ENCODE peak calls at places on chromosome 4, in nine cellular contexts. One of them, this sample, is unnamed.

GRCh38 chr4:80446248-80446647 is 110.7 kb downstream of the CFAP299 start:
- DNase-seq in DND-41: no peak
- DNase-seq in fibroblast of lung: no peak
- DNase-seq in CD4-positive, CD25-positive, alpha-beta regulatory T cell: no peak
- DNase-seq in CD8-positive, alpha-beta memory T cell: no peak
- DNase-seq in HepG2: no peak
- DNase-seq in NT2/D1: no peak
- DNase-seq in upper lobe of right lung: no peak
- DNase-seq in naive thymus-derived CD4-positive, alpha-beta T cell: no peak
- DNase-seq in this sample: no peak

GRCh38 chr4:155675709-155676429 is 9.2 kb downstream of the GUCY1A1 start:
- DNase-seq in DND-41: no peak
- DNase-seq in fibroblast of lung: no peak
- DNase-seq in CD4-positive, CD25-positive, alpha-beta regulatory T cell: no peak
- DNase-seq in CD8-positive, alpha-beta memory T cell: no peak
- DNase-seq in HepG2: no peak
- DNase-seq in NT2/D1: no peak
- DNase-seq in upper lobe of right lung: no peak
- DNase-seq in naive thymus-derived CD4-positive, alpha-beta T cell: no peak
- DNase-seq in this sample: no peak

GRCh38 chr4:37836838-37837413 is 10.4 kb downstream of the PGM2 start:
- DNase-seq in DND-41: no peak
- DNase-seq in fibroblast of lung: no peak
- DNase-seq in CD4-positive, CD25-positive, alpha-beta regulatory T cell: no peak
- DNase-seq in CD8-positive, alpha-beta memory T cell: no peak
- DNase-seq in HepG2: no peak
- DNase-seq in NT2/D1: no peak
- DNase-seq in upper lobe of right lung: no peak
- DNase-seq in naive thymus-derived CD4-positive, alpha-beta T cell: no peak
- DNase-seq in this sample: no peak

GRCh38 chr4:42618018-42618417 is 38.9 kb downstream of the ATP8A1 start:
- DNase-seq in DND-41: no peak
- DNase-seq in fibroblast of lung: no peak
- DNase-seq in CD4-positive, CD25-positive, alpha-beta regulatory T cell: no peak
- DNase-seq in CD8-positive, alpha-beta memory T cell: no peak
- DNase-seq in HepG2: no peak
- DNase-seq in NT2/D1: no peak
- DNase-seq in upper lobe of right lung: no peak
- DNase-seq in naive thymus-derived CD4-positive, alpha-beta T cell: no peak
- DNase-seq in this sample: no peak

GRCh38 chr4:25788839-25789238 is 73.9 kb downstream of the SEL1L3 start:
- DNase-seq in DND-41: no peak
- DNase-seq in fibroblast of lung: no peak
- DNase-seq in CD4-positive, CD25-positive, alpha-beta regulatory T cell: no peak
- DNase-seq in CD8-positive, alpha-beta memory T cell: no peak
- DNase-seq in HepG2: no peak
- DNase-seq in NT2/D1: no peak
- DNase-seq in upper lobe of right lung: no peak
- DNase-seq in naive thymus-derived CD4-positive, alpha-beta T cell: no peak
- DNase-seq in this sample: no peak

GRCh38 chr4:6986067-6986780 is 56.9 kb upstream of the TADA2B start:
- DNase-seq in DND-41: no peak
- DNase-seq in fibroblast of lung: peak; percentile 83
- DNase-seq in CD4-positive, CD25-positive, alpha-beta regulatory T cell: no peak
- DNase-seq in CD8-positive, alpha-beta memory T cell: no peak
- DNase-seq in HepG2: no peak
- DNase-seq in NT2/D1: no peak
- DNase-seq in upper lobe of right lung: no peak
- DNase-seq in naive thymus-derived CD4-positive, alpha-beta T cell: no peak
- DNase-seq in this sample: peak; percentile 57

GRCh38 chr4:7192252-7193039 is at the start of gene SORCS2:
- DNase-seq in DND-41: no peak
- DNase-seq in fibroblast of lung: peak; percentile 53
- DNase-seq in CD4-positive, CD25-positive, alpha-beta regulatory T cell: no peak
- DNase-seq in CD8-positive, alpha-beta memory T cell: peak; percentile 19
- DNase-seq in HepG2: peak; percentile 12
- DNase-seq in NT2/D1: peak; percentile 48
- DNase-seq in upper lobe of right lung: peak; percentile 83
- DNase-seq in naive thymus-derived CD4-positive, alpha-beta T cell: peak; percentile 40
- DNase-seq in this sample: peak; percentile 74

GRCh38 chr4:76233967-76234678 is 17.4 kb upstream of the FAM47E start:
- DNase-seq in DND-41: no peak
- DNase-seq in fibroblast of lung: no peak
- DNase-seq in CD4-positive, CD25-positive, alpha-beta regulatory T cell: no peak
- DNase-seq in CD8-positive, alpha-beta memory T cell: no peak
- DNase-seq in HepG2: no peak
- DNase-seq in NT2/D1: no peak
- DNase-seq in upper lobe of right lung: peak; percentile 79
- DNase-seq in naive thymus-derived CD4-positive, alpha-beta T cell: no peak
- DNase-seq in this sample: no peak

GRCh38 chr4:86334020-86334750 is 25.7 kb downstream of the MAPK10 start:
- DNase-seq in DND-41: no peak
- DNase-seq in fibroblast of lung: no peak
- DNase-seq in CD4-positive, CD25-positive, alpha-beta regulatory T cell: no peak
- DNase-seq in CD8-positive, alpha-beta memory T cell: no peak
- DNase-seq in HepG2: no peak
- DNase-seq in NT2/D1: no peak
- DNase-seq in upper lobe of right lung: no peak
- DNase-seq in naive thymus-derived CD4-positive, alpha-beta T cell: no peak
- DNase-seq in this sample: no peak

GRCh38 chr4:92184566-92184965 is 119.2 kb upstream of the GRID2 start:
- DNase-seq in DND-41: no peak
- DNase-seq in fibroblast of lung: peak; percentile 22
- DNase-seq in CD4-positive, CD25-positive, alpha-beta regulatory T cell: no peak
- DNase-seq in CD8-positive, alpha-beta memory T cell: no peak
- DNase-seq in HepG2: no peak
- DNase-seq in NT2/D1: no peak
- DNase-seq in upper lobe of right lung: no peak
- DNase-seq in naive thymus-derived CD4-positive, alpha-beta T cell: no peak
- DNase-seq in this sample: no peak

GRCh38 chr4:3009422-3009821 is 46.1 kb downstream of the GRK4 start:
- DNase-seq in DND-41: no peak
- DNase-seq in fibroblast of lung: peak; percentile 15
- DNase-seq in CD4-positive, CD25-positive, alpha-beta regulatory T cell: no peak
- DNase-seq in CD8-positive, alpha-beta memory T cell: no peak
- DNase-seq in HepG2: peak; percentile 84
- DNase-seq in NT2/D1: peak; percentile 18
- DNase-seq in upper lobe of right lung: no peak
- DNase-seq in naive thymus-derived CD4-positive, alpha-beta T cell: no peak
- DNase-seq in this sample: peak; percentile 38

GRCh38 chr4:151169223-151169622 is 69.8 kb downstream of the RPS3A start:
- DNase-seq in DND-41: no peak
- DNase-seq in fibroblast of lung: peak; percentile 98
- DNase-seq in CD4-positive, CD25-positive, alpha-beta regulatory T cell: no peak
- DNase-seq in CD8-positive, alpha-beta memory T cell: no peak
- DNase-seq in HepG2: no peak
- DNase-seq in NT2/D1: no peak
- DNase-seq in upper lobe of right lung: no peak
- DNase-seq in naive thymus-derived CD4-positive, alpha-beta T cell: no peak
- DNase-seq in this sample: no peak

GRCh38 chr4:187972135-187972534 is 23.4 kb upstream of the ZFP42 start:
- DNase-seq in DND-41: no peak
- DNase-seq in fibroblast of lung: no peak
- DNase-seq in CD4-positive, CD25-positive, alpha-beta regulatory T cell: no peak
- DNase-seq in CD8-positive, alpha-beta memory T cell: no peak
- DNase-seq in HepG2: no peak
- DNase-seq in NT2/D1: no peak
- DNase-seq in upper lobe of right lung: no peak
- DNase-seq in naive thymus-derived CD4-positive, alpha-beta T cell: no peak
- DNase-seq in this sample: no peak

GRCh38 chr4:8192748-8193738 is 6.0 kb upstream of the SH3TC1 start:
- DNase-seq in DND-41: peak; percentile 32
- DNase-seq in fibroblast of lung: peak; percentile 53
- DNase-seq in CD4-positive, CD25-positive, alpha-beta regulatory T cell: no peak
- DNase-seq in CD8-positive, alpha-beta memory T cell: peak; percentile 34
- DNase-seq in HepG2: peak; percentile 73
- DNase-seq in NT2/D1: no peak
- DNase-seq in upper lobe of right lung: no peak
- DNase-seq in naive thymus-derived CD4-positive, alpha-beta T cell: peak; percentile 34
- DNase-seq in this sample: peak; percentile 43

GRCh38 chr4:18128241-18128640 is 106.7 kb upstream of the LCORL start:
- DNase-seq in DND-41: no peak
- DNase-seq in fibroblast of lung: no peak
- DNase-seq in CD4-positive, CD25-positive, alpha-beta regulatory T cell: no peak
- DNase-seq in CD8-positive, alpha-beta memory T cell: no peak
- DNase-seq in HepG2: no peak
- DNase-seq in NT2/D1: no peak
- DNase-seq in upper lobe of right lung: no peak
- DNase-seq in naive thymus-derived CD4-positive, alpha-beta T cell: no peak
- DNase-seq in this sample: no peak

GRCh38 chr4:93710101-93710846 is 118.3 kb upstream of the ATOH1 start:
- DNase-seq in DND-41: no peak
- DNase-seq in fibroblast of lung: no peak
- DNase-seq in CD4-positive, CD25-positive, alpha-beta regulatory T cell: no peak
- DNase-seq in CD8-positive, alpha-beta memory T cell: no peak
- DNase-seq in HepG2: peak; percentile 20
- DNase-seq in NT2/D1: peak; percentile 18
- DNase-seq in upper lobe of right lung: no peak
- DNase-seq in naive thymus-derived CD4-positive, alpha-beta T cell: no peak
- DNase-seq in this sample: peak; percentile 14

GRCh38 chr4:43690121-43690520 is 758.5 kb downstream of the KCTD8 start:
- DNase-seq in DND-41: no peak
- DNase-seq in fibroblast of lung: peak; percentile 23
- DNase-seq in CD4-positive, CD25-positive, alpha-beta regulatory T cell: no peak
- DNase-seq in CD8-positive, alpha-beta memory T cell: no peak
- DNase-seq in HepG2: no peak
- DNase-seq in NT2/D1: no peak
- DNase-seq in upper lobe of right lung: no peak
- DNase-seq in naive thymus-derived CD4-positive, alpha-beta T cell: no peak
- DNase-seq in this sample: no peak

GRCh38 chr4:39636786-39637185 is 1.9 kb downstream of the SMIM14 start:
- DNase-seq in DND-41: peak; percentile 37
- DNase-seq in fibroblast of lung: peak; percentile 20
- DNase-seq in CD4-positive, CD25-positive, alpha-beta regulatory T cell: no peak
- DNase-seq in CD8-positive, alpha-beta memory T cell: peak; percentile 34
- DNase-seq in HepG2: no peak
- DNase-seq in NT2/D1: no peak
- DNase-seq in upper lobe of right lung: no peak
- DNase-seq in naive thymus-derived CD4-positive, alpha-beta T cell: no peak
- DNase-seq in this sample: no peak
- H3K4me3 ChIP-seq in DND-41: no peak overlapping the region
- H3K4me3 ChIP-seq in fibroblast of lung: peak overlapping the region; percentile 83
- H3K4me3 ChIP-seq in CD4-positive, CD25-positive, alpha-beta regulatory T cell: peak overlapping the region; percentile 96
- H3K4me3 ChIP-seq in CD8-positive, alpha-beta memory T cell: peak overlapping the region; percentile 86
- H3K4me3 ChIP-seq in HepG2: peak overlapping the region; percentile 87
- H3K4me3 ChIP-seq in NT2/D1: peak overlapping the region; percentile 85
- H3K4me3 ChIP-seq in upper lobe of right lung: peak overlapping the region; percentile 93
- H3K4me3 ChIP-seq in naive thymus-derived CD4-positive, alpha-beta T cell: no peak overlapping the region
- H3K4me3 ChIP-seq in this sample: peak overlapping the region; percentile 93

GRCh38 chr4:19659131-19659530 is 592.6 kb upstream of the SLIT2 start:
- DNase-seq in DND-41: no peak
- DNase-seq in fibroblast of lung: no peak
- DNase-seq in CD4-positive, CD25-positive, alpha-beta regulatory T cell: no peak
- DNase-seq in CD8-positive, alpha-beta memory T cell: no peak
- DNase-seq in HepG2: no peak
- DNase-seq in NT2/D1: no peak
- DNase-seq in upper lobe of right lung: no peak
- DNase-seq in naive thymus-derived CD4-positive, alpha-beta T cell: no peak
- DNase-seq in this sample: no peak
- H3K9me3 ChIP-seq in DND-41: no peaks in the 10 kb centered on the region
- H3K9me3 ChIP-seq in fibroblast of lung: no peaks in the 10 kb centered on the region
- H3K9me3 ChIP-seq in CD4-positive, CD25-positive, alpha-beta regulatory T cell: peaks cover 4% of the 10 kb centered on the region
- H3K9me3 ChIP-seq in CD8-positive, alpha-beta memory T cell: no peaks in the 10 kb centered on the region
- H3K9me3 ChIP-seq in HepG2: peaks cover 87% of the 10 kb centered on the region
- H3K9me3 ChIP-seq in NT2/D1: no peaks in the 10 kb centered on the region
- H3K9me3 ChIP-seq in upper lobe of right lung: no peaks in the 10 kb centered on the region
- H3K9me3 ChIP-seq in naive thymus-derived CD4-positive, alpha-beta T cell: no peaks in the 10 kb centered on the region
- H3K9me3 ChIP-seq in this sample: no peaks in the 10 kb centered on the region

DNA sequence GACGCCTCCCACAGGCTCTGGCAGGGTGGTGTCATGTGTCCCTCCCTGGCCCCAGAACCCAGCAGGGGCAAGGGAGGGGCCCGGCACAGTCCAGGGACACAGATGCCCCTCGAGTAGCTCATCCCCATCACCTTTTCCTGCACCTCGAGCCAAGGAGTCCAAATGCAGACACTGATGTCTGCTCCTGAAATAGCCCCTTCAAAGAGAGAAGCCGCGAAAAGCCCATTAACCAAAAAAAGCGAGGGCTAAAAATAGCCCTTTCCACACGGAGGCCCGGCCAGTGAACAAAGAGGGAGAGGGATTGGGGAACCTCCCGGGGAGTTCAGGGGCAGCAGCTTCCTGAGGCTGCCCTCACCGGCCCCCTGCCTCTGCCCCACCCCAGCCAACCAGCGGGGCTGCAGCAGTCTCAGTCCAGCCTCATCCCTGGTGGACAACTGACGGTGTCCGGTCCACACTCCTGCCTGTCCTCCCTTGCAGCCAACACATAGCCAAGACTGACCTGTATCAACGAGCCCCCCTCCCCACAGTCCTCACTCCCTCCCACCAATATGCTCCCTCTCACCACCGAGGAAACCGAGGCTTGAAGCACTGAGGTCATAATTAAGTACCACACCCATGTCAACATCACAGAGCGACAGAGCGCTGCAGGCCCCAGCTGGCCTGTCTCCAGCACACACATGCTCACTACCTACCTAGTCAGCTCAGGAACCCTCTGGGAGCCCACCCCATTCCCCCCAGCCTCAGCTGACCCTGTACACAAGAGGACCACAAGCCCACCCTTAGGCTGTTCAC is 23.9 kb downstream of the WDR1 start:
- DNase-seq in DND-41: no peak
- DNase-seq in fibroblast of lung: no peak
- DNase-seq in CD4-positive, CD25-positive, alpha-beta regulatory T cell: no peak
- DNase-seq in CD8-positive, alpha-beta memory T cell: no peak
- DNase-seq in HepG2: no peak
- DNase-seq in NT2/D1: no peak
- DNase-seq in upper lobe of right lung: no peak
- DNase-seq in naive thymus-derived CD4-positive, alpha-beta T cell: no peak
- DNase-seq in this sample: no peak
- H3K4me1 ChIP-seq in DND-41: no peaks in the 10 kb centered on the region
- H3K4me1 ChIP-seq in fibroblast of lung: peaks cover 43% of the 10 kb centered on the region
- H3K4me1 ChIP-seq in CD4-positive, CD25-positive, alpha-beta regulatory T cell: peaks cover 64% of the 10 kb centered on the region
- H3K4me1 ChIP-seq in CD8-positive, alpha-beta memory T cell: peaks cover 58% of the 10 kb centered on the region
- H3K4me1 ChIP-seq in HepG2: peaks cover 22% of the 10 kb centered on the region
- H3K4me1 ChIP-seq in NT2/D1: peaks cover 39% of the 10 kb centered on the region
- H3K4me1 ChIP-seq in upper lobe of right lung: peaks cover 72% of the 10 kb centered on the region
- H3K4me1 ChIP-seq in naive thymus-derived CD4-positive, alpha-beta T cell: peaks cover 49% of the 10 kb centered on the region
- H3K4me1 ChIP-seq in this sample: no peaks in the 10 kb centered on the region

DNA sequence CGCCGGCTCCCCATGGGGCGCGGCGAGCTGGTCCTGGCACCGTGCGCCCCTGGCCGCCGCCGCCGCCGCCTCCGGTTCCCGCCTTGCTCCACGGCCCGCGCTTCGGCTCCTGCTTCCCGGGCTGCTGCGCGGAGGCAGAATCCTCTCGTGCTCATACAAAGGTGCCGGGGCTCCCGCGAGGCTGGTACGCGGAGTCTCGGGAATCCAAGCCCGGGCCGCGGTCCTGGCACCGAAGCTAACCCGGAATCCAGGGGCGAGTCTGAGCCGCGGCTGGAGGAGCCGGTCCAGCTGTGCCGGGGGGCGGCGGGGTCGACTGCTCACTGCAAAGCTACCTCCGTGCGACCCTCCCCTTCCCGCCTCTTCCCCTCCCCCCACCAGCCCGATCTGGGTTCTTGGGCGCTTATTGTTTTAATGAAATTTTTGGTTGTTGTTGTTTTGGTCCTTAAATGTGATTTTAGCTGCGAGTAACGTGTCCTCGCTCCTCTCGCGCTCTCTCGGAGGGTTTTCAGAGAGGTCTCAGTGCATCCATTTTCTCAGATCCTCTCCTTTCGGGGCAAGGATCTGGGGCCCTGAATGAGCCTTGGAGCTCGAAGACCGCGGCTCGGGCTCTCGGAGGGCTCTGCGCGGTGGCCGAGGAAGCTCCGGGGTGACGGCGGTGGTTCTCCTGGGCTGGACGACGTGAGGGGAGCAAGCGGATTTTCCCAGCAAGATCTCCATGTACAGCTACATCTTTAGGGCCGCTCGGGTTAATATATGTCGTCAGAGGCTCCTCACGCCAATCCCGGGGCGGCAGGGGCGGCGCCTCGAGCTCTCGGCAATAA is at the start of gene HAND2:
- DNase-seq in DND-41: no peak
- DNase-seq in fibroblast of lung: peak; percentile 25
- DNase-seq in CD4-positive, CD25-positive, alpha-beta regulatory T cell: no peak
- DNase-seq in CD8-positive, alpha-beta memory T cell: no peak
- DNase-seq in HepG2: no peak
- DNase-seq in NT2/D1: no peak
- DNase-seq in upper lobe of right lung: no peak
- DNase-seq in naive thymus-derived CD4-positive, alpha-beta T cell: no peak
- DNase-seq in this sample: peak; percentile 72
- H3K4me3 ChIP-seq in DND-41: no peak within 1 kb of the TSS
- H3K4me3 ChIP-seq in fibroblast of lung: peak within 1 kb of the TSS; percentile 48
- H3K4me3 ChIP-seq in CD4-positive, CD25-positive, alpha-beta regulatory T cell: no peak within 1 kb of the TSS
- H3K4me3 ChIP-seq in CD8-positive, alpha-beta memory T cell: no peak within 1 kb of the TSS
- H3K4me3 ChIP-seq in HepG2: no peak within 1 kb of the TSS
- H3K4me3 ChIP-seq in NT2/D1: peak within 1 kb of the TSS; percentile 28
- H3K4me3 ChIP-seq in upper lobe of right lung: peak within 1 kb of the TSS; percentile 16
- H3K4me3 ChIP-seq in naive thymus-derived CD4-positive, alpha-beta T cell: no peak within 1 kb of the TSS
- H3K4me3 ChIP-seq in this sample: peak within 1 kb of the TSS; percentile 38